ENCODE peak calls at places on chromosomes 2 and 18, in seven cellular contexts. One of them, this sample, is unnamed.
A peak's percentile ranks its signal among the peaks of the same experiment; 100 is the strongest.

GRCh38 chr2:59888015-59888414 is 665.4 kb downstream of the BCL11A start:
- DNase-seq in fibroblast of villous mesenchyme: no peak
- DNase-seq in B cell: peak; percentile 70
- DNase-seq in cardiac muscle cell: no peak
- DNase-seq in RWPE2: no peak
- DNase-seq in GM23338: peak; percentile 50
- DNase-seq in AG04449: no peak
- DNase-seq in this sample: no peak

GRCh38 chr2:39202639-39203369 is 41.0 kb downstream of the CDKL4 start:
- DNase-seq in fibroblast of villous mesenchyme: no peak
- DNase-seq in RWPE2: no peak
- DNase-seq in B cell: no peak
- DNase-seq in GM23338: peak; percentile 56
- DNase-seq in AG04449: no peak
- DNase-seq in cardiac muscle cell: no peak
- DNase-seq in this sample: no peak

GRCh38 chr2:150584081-150584480 is 96.6 kb upstream of the RND3 start:
- DNase-seq in GM23338: no peak
- DNase-seq in B cell: no peak
- DNase-seq in AG04449: no peak
- DNase-seq in RWPE2: no peak
- DNase-seq in fibroblast of villous mesenchyme: no peak
- DNase-seq in cardiac muscle cell: no peak
- DNase-seq in this sample: no peak

GRCh38 chr2:20151116-20151571 is 73.8 kb downstream of the SDC1 start:
- DNase-seq in fibroblast of villous mesenchyme: no peak
- DNase-seq in cardiac muscle cell: no peak
- DNase-seq in B cell: no peak
- DNase-seq in RWPE2: no peak
- DNase-seq in AG04449: no peak
- DNase-seq in GM23338: no peak
- DNase-seq in this sample: no peak

GRCh38 chr2:150610670-150611279 is 123.3 kb upstream of the RND3 start:
- DNase-seq in cardiac muscle cell: peak; percentile 52
- DNase-seq in RWPE2: no peak
- DNase-seq in B cell: no peak
- DNase-seq in AG04449: no peak
- DNase-seq in GM23338: peak; percentile 78
- DNase-seq in fibroblast of villous mesenchyme: peak; percentile 71
- DNase-seq in this sample: no peak

GRCh38 chr2:143128681-143129580 is at the start of gene ARHGAP15:
- DNase-seq in RWPE2: no peak
- DNase-seq in fibroblast of villous mesenchyme: no peak
- DNase-seq in GM23338: no peak
- DNase-seq in AG04449: no peak
- DNase-seq in B cell: peak; percentile 82
- DNase-seq in cardiac muscle cell: no peak
- DNase-seq in this sample: peak; percentile 44

GRCh38 chr2:12391097-12391496 is 325.6 kb upstream of the TRIB2 start:
- DNase-seq in B cell: no peak
- DNase-seq in GM23338: no peak
- DNase-seq in AG04449: no peak
- DNase-seq in fibroblast of villous mesenchyme: peak; percentile 5
- DNase-seq in RWPE2: no peak
- DNase-seq in cardiac muscle cell: no peak
- DNase-seq in this sample: no peak

GRCh38 chr18:3649559-3650426 is 199.8 kb downstream of the TGIF1 start:
- DNase-seq in RWPE2: peak; percentile 73
- DNase-seq in fibroblast of villous mesenchyme: peak; percentile 82
- DNase-seq in B cell: no peak
- DNase-seq in AG04449: no peak
- DNase-seq in GM23338: no peak
- DNase-seq in cardiac muscle cell: peak; percentile 83
- DNase-seq in this sample: no peak

GRCh38 chr2:136378712-136379595 is 261.0 kb upstream of the CXCR4 start:
- DNase-seq in fibroblast of villous mesenchyme: peak; percentile 47
- DNase-seq in RWPE2: no peak
- DNase-seq in B cell: peak; percentile 85
- DNase-seq in GM23338: peak; percentile 81
- DNase-seq in AG04449: no peak
- DNase-seq in cardiac muscle cell: peak; percentile 68
- DNase-seq in this sample: peak; percentile 54

GRCh38 chr2:144748443-144748842 is 228.5 kb upstream of the ZEB2 start:
- DNase-seq in RWPE2: no peak
- DNase-seq in AG04449: no peak
- DNase-seq in GM23338: no peak
- DNase-seq in cardiac muscle cell: no peak
- DNase-seq in fibroblast of villous mesenchyme: no peak
- DNase-seq in B cell: no peak
- DNase-seq in this sample: no peak

GRCh38 chr2:61722800-61723199 is 131.1 kb downstream of the FAM161A start:
- DNase-seq in RWPE2: no peak
- DNase-seq in B cell: no peak
- DNase-seq in cardiac muscle cell: no peak
- DNase-seq in GM23338: no peak
- DNase-seq in fibroblast of villous mesenchyme: no peak
- DNase-seq in AG04449: no peak
- DNase-seq in this sample: no peak

GRCh38 chr2:234003972-234004617 is 46.4 kb upstream of the SPP2 start:
- DNase-seq in RWPE2: peak; percentile 79
- DNase-seq in AG04449: peak; percentile 76
- DNase-seq in B cell: no peak
- DNase-seq in GM23338: peak; percentile 2
- DNase-seq in cardiac muscle cell: peak; percentile 89
- DNase-seq in fibroblast of villous mesenchyme: peak; percentile 56
- DNase-seq in this sample: no peak

GRCh38 chr2:167294031-167294774 is 405.9 kb downstream of the XIRP2 start:
- DNase-seq in cardiac muscle cell: peak; percentile 23
- DNase-seq in RWPE2: no peak
- DNase-seq in fibroblast of villous mesenchyme: peak; percentile 8
- DNase-seq in GM23338: peak; percentile 73
- DNase-seq in B cell: peak; percentile 2
- DNase-seq in AG04449: no peak
- DNase-seq in this sample: no peak

GRCh38 chr2:225512873-225513580 is 113.5 kb downstream of the NYAP2 start:
- DNase-seq in AG04449: no peak
- DNase-seq in GM23338: no peak
- DNase-seq in fibroblast of villous mesenchyme: peak; percentile 73
- DNase-seq in cardiac muscle cell: peak; percentile 6
- DNase-seq in RWPE2: no peak
- DNase-seq in B cell: no peak
- DNase-seq in this sample: no peak

GRCh38 chr2:44136186-44136585 is 32.5 kb upstream of the PPM1B start:
- DNase-seq in AG04449: peak; percentile 10
- DNase-seq in GM23338: peak; percentile 66
- DNase-seq in B cell: no peak
- DNase-seq in fibroblast of villous mesenchyme: peak; percentile 92
- DNase-seq in cardiac muscle cell: peak; percentile 18
- DNase-seq in RWPE2: no peak
- DNase-seq in this sample: no peak

GRCh38 chr2:20834331-20834730 is 11.4 kb upstream of the LDAH start:
- DNase-seq in B cell: no peak
- DNase-seq in RWPE2: no peak
- DNase-seq in GM23338: no peak
- DNase-seq in AG04449: no peak
- DNase-seq in cardiac muscle cell: no peak
- DNase-seq in fibroblast of villous mesenchyme: no peak
- DNase-seq in this sample: no peak

GRCh38 chr2:238644095-238645081 is 203.5 kb upstream of the TWIST2 start:
- DNase-seq in GM23338: no peak
- DNase-seq in AG04449: peak; percentile 26
- DNase-seq in B cell: no peak
- DNase-seq in RWPE2: no peak
- DNase-seq in fibroblast of villous mesenchyme: peak; percentile 90
- DNase-seq in cardiac muscle cell: peak; percentile 92
- DNase-seq in this sample: no peak

GRCh38 chr2:191617589-191617988 is 60.3 kb upstream of the NABP1 start:
- DNase-seq in AG04449: no peak
- DNase-seq in cardiac muscle cell: no peak
- DNase-seq in fibroblast of villous mesenchyme: no peak
- DNase-seq in B cell: peak; percentile 79
- DNase-seq in GM23338: no peak
- DNase-seq in RWPE2: no peak
- DNase-seq in this sample: no peak

GRCh38 chr18:21163647-21164625 is 52.3 kb upstream of the ROCK1 start:
- DNase-seq in AG04449: peak; percentile 69
- DNase-seq in fibroblast of villous mesenchyme: peak; percentile 83
- DNase-seq in B cell: no peak
- DNase-seq in RWPE2: no peak
- DNase-seq in cardiac muscle cell: peak; percentile 91
- DNase-seq in GM23338: no peak
- DNase-seq in this sample: no peak

GRCh38 chr18:24656571-24656971 is 196.1 kb downstream of the HRH4 start:
- DNase-seq in fibroblast of villous mesenchyme: peak; percentile 82
- DNase-seq in B cell: no peak
- DNase-seq in RWPE2: no peak
- DNase-seq in GM23338: no peak
- DNase-seq in cardiac muscle cell: peak; percentile 17
- DNase-seq in AG04449: no peak
- DNase-seq in this sample: no peak

GRCh38 chr18:76433788-76434187 is 61.3 kb downstream of the ZNF516 start:
- DNase-seq in B cell: no peak
- DNase-seq in GM23338: no peak
- DNase-seq in fibroblast of villous mesenchyme: no peak
- DNase-seq in cardiac muscle cell: no peak
- DNase-seq in AG04449: no peak
- DNase-seq in RWPE2: no peak
- DNase-seq in this sample: no peak

GRCh38 chr2:236264256-236264655 is at the start of gene ASB18:
- DNase-seq in B cell: no peak
- DNase-seq in fibroblast of villous mesenchyme: no peak
- DNase-seq in GM23338: no peak
- DNase-seq in AG04449: no peak
- DNase-seq in cardiac muscle cell: no peak
- DNase-seq in RWPE2: no peak
- DNase-seq in this sample: no peak

GRCh38 chr2:64960819-64961218 is 28.4 kb upstream of the SLC1A4 start:
- DNase-seq in B cell: no peak
- DNase-seq in fibroblast of villous mesenchyme: no peak
- DNase-seq in RWPE2: no peak
- DNase-seq in cardiac muscle cell: no peak
- DNase-seq in AG04449: no peak
- DNase-seq in GM23338: no peak
- DNase-seq in this sample: no peak

GRCh38 chr2:1635826-1636225 is 108.5 kb downstream of the PXDN start:
- DNase-seq in B cell: no peak
- DNase-seq in AG04449: no peak
- DNase-seq in fibroblast of villous mesenchyme: no peak
- DNase-seq in cardiac muscle cell: no peak
- DNase-seq in RWPE2: no peak
- DNase-seq in GM23338: no peak
- DNase-seq in this sample: no peak

GRCh38 chr2:1492696-1493095 is 79.4 kb downstream of the TPO start:
- DNase-seq in RWPE2: peak; percentile 27
- DNase-seq in B cell: no peak
- DNase-seq in GM23338: no peak
- DNase-seq in fibroblast of villous mesenchyme: no peak
- DNase-seq in cardiac muscle cell: no peak
- DNase-seq in AG04449: no peak
- DNase-seq in this sample: no peak

GRCh38 chr2:197358927-197359326 is 48.3 kb upstream of the ANKRD44 start:
- DNase-seq in B cell: no peak
- DNase-seq in GM23338: no peak
- DNase-seq in cardiac muscle cell: no peak
- DNase-seq in fibroblast of villous mesenchyme: no peak
- DNase-seq in RWPE2: no peak
- DNase-seq in AG04449: no peak
- DNase-seq in this sample: no peak

GRCh38 chr2:197357986-197358385 is 47.4 kb upstream of the ANKRD44 start:
- DNase-seq in GM23338: no peak
- DNase-seq in fibroblast of villous mesenchyme: no peak
- DNase-seq in RWPE2: no peak
- DNase-seq in B cell: no peak
- DNase-seq in AG04449: no peak
- DNase-seq in cardiac muscle cell: no peak
- DNase-seq in this sample: no peak

GRCh38 chr2:197356136-197356535 is 45.6 kb upstream of the ANKRD44 start:
- DNase-seq in B cell: peak; percentile 21
- DNase-seq in AG04449: no peak
- DNase-seq in GM23338: peak; percentile 79
- DNase-seq in cardiac muscle cell: no peak
- DNase-seq in fibroblast of villous mesenchyme: no peak
- DNase-seq in RWPE2: no peak
- DNase-seq in this sample: no peak

GRCh38 chr2:197360744-197361156 is 50.2 kb upstream of the ANKRD44 start:
- DNase-seq in AG04449: peak; percentile 42
- DNase-seq in GM23338: no peak
- DNase-seq in RWPE2: no peak
- DNase-seq in cardiac muscle cell: no peak
- DNase-seq in fibroblast of villous mesenchyme: peak; percentile 55
- DNase-seq in B cell: no peak
- DNase-seq in this sample: no peak

DNA sequence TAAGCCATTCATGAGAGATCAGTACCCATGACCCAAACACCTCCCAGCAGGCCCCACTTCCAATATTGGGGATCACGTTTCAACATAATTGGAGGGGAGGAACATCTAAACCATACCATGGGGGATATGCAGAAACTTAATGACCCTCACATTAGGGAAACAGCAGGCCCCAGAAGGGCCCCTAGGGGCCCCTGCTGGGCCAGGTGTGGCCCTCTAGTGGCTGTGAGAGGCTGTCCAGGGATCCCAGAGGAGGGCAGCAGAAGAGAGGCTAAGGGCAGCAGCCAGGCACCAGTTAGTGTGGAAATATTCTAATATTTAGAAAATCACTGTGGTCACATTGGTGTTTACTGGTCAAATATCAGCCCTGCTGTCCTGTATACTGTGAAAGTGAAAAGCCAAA is 49.3 kb upstream of the ANKRD44 start:
- DNase-seq in B cell: no peak
- DNase-seq in fibroblast of villous mesenchyme: no peak
- DNase-seq in RWPE2: no peak
- DNase-seq in cardiac muscle cell: no peak
- DNase-seq in AG04449: no peak
- DNase-seq in GM23338: peak; percentile 52
- DNase-seq in this sample: no peak
- TF ChIP-seq CTCF in B cell: peak; percentile 25
- TF ChIP-seq CTCF in fibroblast of villous mesenchyme: no peak
- TF ChIP-seq CTCF in RWPE2: no peak
- TF ChIP-seq CTCF in cardiac muscle cell: no peak
- TF ChIP-seq CTCF in AG04449: no peak
- TF ChIP-seq CTCF in GM23338: peak; percentile 70
- TF ChIP-seq CTCF in this sample: no peak

GRCh38 chr2:9644603-9645002 is 13.8 kb upstream of the YWHAQ start:
- DNase-seq in fibroblast of villous mesenchyme: no peak
- DNase-seq in GM23338: no peak
- DNase-seq in cardiac muscle cell: no peak
- DNase-seq in AG04449: no peak
- DNase-seq in RWPE2: no peak
- DNase-seq in B cell: no peak
- DNase-seq in this sample: no peak
- TF ChIP-seq CTCF in fibroblast of villous mesenchyme: no peak
- TF ChIP-seq CTCF in GM23338: no peak
- TF ChIP-seq CTCF in cardiac muscle cell: no peak
- TF ChIP-seq CTCF in AG04449: no peak
- TF ChIP-seq CTCF in RWPE2: no peak
- TF ChIP-seq CTCF in B cell: no peak
- TF ChIP-seq CTCF in this sample: no peak

GRCh38 chr2:175170679-175171304 is 2.8 kb upstream of the ATF2 start:
- DNase-seq in fibroblast of villous mesenchyme: no peak
- DNase-seq in GM23338: no peak
- DNase-seq in RWPE2: no peak
- DNase-seq in cardiac muscle cell: no peak
- DNase-seq in AG04449: no peak
- DNase-seq in B cell: peak; percentile 9
- DNase-seq in this sample: no peak
- TF ChIP-seq CTCF in fibroblast of villous mesenchyme: no peak
- TF ChIP-seq CTCF in GM23338: no peak
- TF ChIP-seq CTCF in RWPE2: no peak
- TF ChIP-seq CTCF in cardiac muscle cell: no peak
- TF ChIP-seq CTCF in AG04449: no peak
- TF ChIP-seq CTCF in B cell: no peak
- TF ChIP-seq CTCF in this sample: no peak

GRCh38 chr2:25672500-25673169 is 742 bp downstream of the DTNB start:
- DNase-seq in fibroblast of villous mesenchyme: no peak
- DNase-seq in B cell: peak; percentile 82
- DNase-seq in AG04449: no peak
- DNase-seq in GM23338: peak; percentile 89
- DNase-seq in RWPE2: peak; percentile 76
- DNase-seq in cardiac muscle cell: peak; percentile 61
- DNase-seq in this sample: peak; percentile 60
- TF ChIP-seq CTCF in fibroblast of villous mesenchyme: no peak
- TF ChIP-seq CTCF in B cell: no peak
- TF ChIP-seq CTCF in AG04449: no peak
- TF ChIP-seq CTCF in GM23338: no peak
- TF ChIP-seq CTCF in RWPE2: peak; percentile 6
- TF ChIP-seq CTCF in cardiac muscle cell: no peak
- TF ChIP-seq CTCF in this sample: no peak

This sample was measured in natural killer cell.